ENCODE peak calls at places on chromosomes 12 and 14, in four cellular contexts. T is SK-N-SH, U is K562, I is HepG2. N is an unnamed sample.

GRCh38 chr12:118685983-118686607 is 295.2 kb upstream of the SRRM4 start:
- DNase-seq in T (no peak), U (no peak), I (no peak), N (no peak)

GRCh38 chr12:91722072-91722471 is 423.6 kb downstream of the BTG1 start:
- DNase-seq in T (no peak), U (no peak), I (no peak), N (no peak)

GRCh38 chr12:2754208-2754607 is 40.6 kb upstream of the FKBP4 start:
- DNase-seq in T (peak; percentile 54), U (no peak), I (no peak), N (no peak)

GRCh38 chr12:48198619-48198973 is 4.5 kb downstream of the OR10AD1 start:
- DNase-seq in T (peak; percentile 50), U (peak; percentile 45), I (no peak), N (no peak)

GRCh38 chr12:122318607-122319311 is 52.5 kb upstream of the VPS33A start:
- DNase-seq in T (no peak), U (no peak), I (no peak), N (no peak)

GRCh38 chr12:80100566-80100965 is 1.2 kb downstream of the OTOGL start:
- DNase-seq in T (no peak), U (no peak), I (no peak), N (no peak)

GRCh38 chr12:1318327-1319031 is 275.9 kb downstream of the FBXL14 start:
- DNase-seq in T (no peak), U (no peak), I (no peak), N (no peak)

GRCh38 chr12:41061189-41061588 is 126.9 kb upstream of the PDZRN4 start:
- DNase-seq in T (no peak), U (no peak), I (no peak), N (no peak)

GRCh38 chr12:29306682-29307081 is 74.3 kb downstream of the ERGIC2 start:
- DNase-seq in T (no peak), U (no peak), I (no peak), N (no peak)

GRCh38 chr12:11133162-11133561 is 1.3 kb downstream of the TAS2R30 start:
- DNase-seq in T (no peak), U (no peak), I (no peak), N (no peak)

GRCh38 chr14:25006961-25007795 is 42.8 kb downstream of the STXBP6 start:
- DNase-seq in T (no peak), U (no peak), I (peak; percentile 70), N (no peak)

GRCh38 chr12:54051916-54052744 is 1.5 kb upstream of the HOXC4 start:
- DNase-seq in T (peak; percentile 51), U (no peak), I (no peak), N (no peak)

GRCh38 chr12:462936-463705 is 3.4 kb downstream of the B4GALNT3 start:
- DNase-seq in T (no peak), U (no peak), I (no peak), N (no peak)

GRCh38 chr14:104977681-104978647 is at the start of gene AHNAK2:
- DNase-seq in T (peak; percentile 95), U (peak; percentile 87), I (peak; percentile 69), N (peak; percentile 68)

GRCh38 chr14:22689186-22689585 is 45.0 kb upstream of the OR6J1 start:
- DNase-seq in T (no peak), U (no peak), I (peak; percentile 91), N (peak; percentile 89)

GRCh38 chr12:111028830-111029229 is 108.5 kb upstream of the MYL2 start:
- DNase-seq in T (no peak), U (no peak), I (no peak), N (no peak)

GRCh38 chr14:101600336-101600890 is 39.1 kb downstream of the DIO3 start:
- DNase-seq in T (peak; percentile 12), U (no peak), I (no peak), N (no peak)

GRCh38 chr12:98405795-98406366 is 109.5 kb upstream of the TMPO start:
- DNase-seq in T (no peak), U (no peak), I (no peak), N (no peak)

GRCh38 chr12:115963030-115963480 is 314.4 kb downstream of the MED13L start:
- DNase-seq in T (no peak), U (no peak), I (no peak), N (no peak)

GRCh38 chr14:89428556-89429196 is 11.6 kb upstream of the FOXN3 start:
- DNase-seq in T (no peak), U (no peak), I (no peak), N (no peak)

GRCh38 chr12:22275847-22276246 is 58.7 kb downstream of the ST8SIA1 start:
- DNase-seq in T (no peak), U (no peak), I (no peak), N (no peak)

GRCh38 chr14:101945171-101945570 is 19.2 kb upstream of the DYNC1H1 start:
- DNase-seq in T (no peak), U (no peak), I (no peak), N (no peak)

GRCh38 chr12:25455696-25456095 is 97.4 kb downstream of the LMNTD1 start:
- DNase-seq in T (no peak), U (no peak), I (no peak), N (no peak)

GRCh38 chr12:25456474-25456873 is 96.6 kb downstream of the LMNTD1 start:
- DNase-seq in T (no peak), U (no peak), I (no peak), N (no peak)

GRCh38 chr12:25463005-25463404 is 90.1 kb downstream of the LMNTD1 start:
- DNase-seq in T (no peak), U (no peak), I (no peak), N (no peak)

GRCh38 chr12:25459541-25459951 is 93.5 kb downstream of the LMNTD1 start:
- DNase-seq in T (no peak), U (no peak), I (no peak), N (no peak)

GRCh38 chr12:25458047-25458552 is 95.0 kb downstream of the LMNTD1 start:
- DNase-seq in T (peak; percentile 56), U (no peak), I (peak; percentile 7), N (peak; percentile 95)
- TF ChIP-seq ZBTB33 in T (peak; percentile 60), U (no peak), I (no peak), N (peak; percentile 32)

GRCh38 chr12:89893972-89894706 is 185.5 kb upstream of the ATP2B1 start:
- DNase-seq in T (no peak), U (no peak), I (no peak), N (no peak)
- TF ChIP-seq ZBTB33 in T (no peak), U (no peak), I (no peak), N (no peak)

GRCh38 chr12:30794591-30795409 is 40.0 kb upstream of the CAPRIN2 start:
- DNase-seq in T (no peak), U (peak; percentile 43), I (peak; percentile 67), N (peak; percentile 94)

GRCh38 chr12:30796891-30797371 is 42.2 kb upstream of the CAPRIN2 start:
- DNase-seq in T (peak; percentile 51), U (no peak), I (no peak), N (no peak)

GRCh38 chr12:30796508-30796780 is 41.7 kb upstream of the CAPRIN2 start:
- DNase-seq in T (no peak), U (peak; percentile 36), I (no peak), N (no peak)

GRCh38 chr12:30795410-30795659 is 40.6 kb upstream of the CAPRIN2 start:
- DNase-seq in T (peak; percentile 30), U (no peak), I (no peak), N (no peak)

GRCh38 chr12:30795660-30796507 is 41.1 kb upstream of the CAPRIN2 start:
- DNase-seq in T (peak; percentile 88), U (peak; percentile 66), I (peak; percentile 48), N (peak; percentile 64)
- TF ChIP-seq ZBTB33 in T (no peak), U (no peak), I (no peak), N (no peak)

GRCh38 chr12:19273482-19274330 is 144.2 kb downstream of the PLEKHA5 start:
- DNase-seq in T (peak; percentile 48), U (peak; percentile 21), I (peak; percentile 56), N (peak; percentile 82)
- TF ChIP-seq ZBTB33 in T (peak; percentile 68), U (no peak), I (no peak), N (no peak)